ENCODE peak calls at places on chromosomes 5 and 9, in five cellular contexts. T, X, C, Q and K are unnamed samples.

GRCh38 chr9:12884736-12885395 is 110.0 kb downstream of the LURAP1L start:
- DNase-seq in T (no peak), X (no peak), C (peak; percentile 87), Q (peak; percentile 85), K (no peak)

GRCh38 chr9:89850153-89850552 is 245.3 kb downstream of the GADD45G start:
- DNase-seq in T (no peak), X (no peak), C (no peak), Q (no peak), K (no peak)

GRCh38 chr9:2406252-2406651 is 215.3 kb upstream of the VLDLR start:
- DNase-seq in T (no peak), X (no peak), C (no peak), Q (no peak), K (no peak)

GRCh38 chr9:98515506-98516204 is 193.1 kb downstream of the GABBR2 start:
- DNase-seq in T (no peak), X (peak; percentile 25), C (no peak), Q (no peak), K (no peak)

GRCh38 chr5:149497357-149497756 is 53.9 kb downstream of the CSNK1A1 start:
- DNase-seq in T (no peak), X (no peak), C (peak; percentile 87), Q (peak; percentile 92), K (no peak)

GRCh38 chr9:83041771-83042170 is 21.2 kb downstream of the RASEF start:
- DNase-seq in T (no peak), X (no peak), C (no peak), Q (no peak), K (no peak)

GRCh38 chr5:175893466-175893865 is 22.1 kb downstream of the CPLX2 start:
- DNase-seq in T (no peak), X (no peak), C (no peak), Q (no peak), K (no peak)

GRCh38 chr9:135647897-135648296 is 8.6 kb upstream of the GLT6D1 start:
- DNase-seq in T (no peak), X (no peak), C (no peak), Q (no peak), K (no peak)

GRCh38 chr9:129289883-129290282 is 111.8 kb upstream of the IER5L start:
- DNase-seq in T (no peak), X (no peak), C (no peak), Q (no peak), K (no peak)

GRCh38 chr5:155872801-155873200 is 454.2 kb upstream of the SGCD start:
- DNase-seq in T (no peak), X (no peak), C (no peak), Q (no peak), K (no peak)

GRCh38 chr9:95808001-95808400 is 67.5 kb upstream of the ERCC6L2 start:
- DNase-seq in T (no peak), X (no peak), C (peak; percentile 54), Q (peak; percentile 57), K (no peak)

GRCh38 chr5:111820072-111820471 is 63.1 kb upstream of the NREP start:
- DNase-seq in T (no peak), X (no peak), C (no peak), Q (peak; percentile 20), K (no peak)

GRCh38 chr9:6413365-6414263 is 615 bp downstream of the UHRF2 start:
- DNase-seq in T (no peak), X (peak; percentile 41), C (peak; percentile 20), Q (no peak), K (peak; percentile 39)

GRCh38 chr9:124420991-124421543 is 5.8 kb upstream of the PSMB7 start:
- DNase-seq in T (no peak), X (no peak), C (peak; percentile 13), Q (no peak), K (no peak)

GRCh38 chr5:172509405-172509781 is 55.1 kb upstream of the SH3PXD2B start:
- DNase-seq in T (no peak), X (peak; percentile 27), C (no peak), Q (no peak), K (no peak)

GRCh38 chr9:96067551-96068076 is 192.1 kb downstream of the ERCC6L2 start:
- DNase-seq in T (no peak), X (no peak), C (no peak), Q (no peak), K (no peak)

GRCh38 chr5:158814521-158814920 is 285.2 kb downstream of the EBF1 start:
- DNase-seq in T (no peak), X (no peak), C (no peak), Q (no peak), K (no peak)

GRCh38 chr5:131532016-131532640 is 102.9 kb downstream of the RAPGEF6 start:
- DNase-seq in T (no peak), X (no peak), C (no peak), Q (no peak), K (no peak)

GRCh38 chr5:155727512-155728145 is 599.3 kb upstream of the SGCD start:
- DNase-seq in T (no peak), X (no peak), C (no peak), Q (no peak), K (no peak)

GRCh38 chr5:316210-317085 is 5.1 kb upstream of the AHRR start:
- DNase-seq in T (peak; percentile 64), X (no peak), C (no peak), Q (no peak), K (no peak)

GRCh38 chr5:318341-318897 is 3.1 kb upstream of the AHRR start:
- DNase-seq in T (peak; percentile 32), X (no peak), C (no peak), Q (no peak), K (no peak)

GRCh38 chr5:318931-319601 is 2.4 kb upstream of the AHRR start:
- DNase-seq in T (peak; percentile 11), X (no peak), C (no peak), Q (no peak), K (no peak)

GRCh38 chr5:315488-316209 is 5.9 kb upstream of the AHRR start:
- DNase-seq in T (peak; percentile 15), X (no peak), C (no peak), Q (no peak), K (no peak)

GRCh38 chr5:317086-317811 is 4.3 kb upstream of the AHRR start:
- DNase-seq in T (peak; percentile 92), X (no peak), C (peak; percentile 76), Q (peak; percentile 74), K (peak; percentile 82)
- TF ChIP-seq CTCF in T (peak; percentile 94), X (peak; percentile 33), C (peak; percentile 71), Q (peak; percentile 69), K (no peak)

GRCh38 chr5:10140195-10140973 is 109.3 kb downstream of the ATPSCKMT start:
- DNase-seq in T (no peak), X (no peak), C (peak; percentile 6), Q (peak; percentile 5), K (no peak)
- TF ChIP-seq CTCF in T (peak; percentile 10), X (no peak), C (peak; percentile 21), Q (peak; percentile 22), K (peak; percentile 44)

DNA sequence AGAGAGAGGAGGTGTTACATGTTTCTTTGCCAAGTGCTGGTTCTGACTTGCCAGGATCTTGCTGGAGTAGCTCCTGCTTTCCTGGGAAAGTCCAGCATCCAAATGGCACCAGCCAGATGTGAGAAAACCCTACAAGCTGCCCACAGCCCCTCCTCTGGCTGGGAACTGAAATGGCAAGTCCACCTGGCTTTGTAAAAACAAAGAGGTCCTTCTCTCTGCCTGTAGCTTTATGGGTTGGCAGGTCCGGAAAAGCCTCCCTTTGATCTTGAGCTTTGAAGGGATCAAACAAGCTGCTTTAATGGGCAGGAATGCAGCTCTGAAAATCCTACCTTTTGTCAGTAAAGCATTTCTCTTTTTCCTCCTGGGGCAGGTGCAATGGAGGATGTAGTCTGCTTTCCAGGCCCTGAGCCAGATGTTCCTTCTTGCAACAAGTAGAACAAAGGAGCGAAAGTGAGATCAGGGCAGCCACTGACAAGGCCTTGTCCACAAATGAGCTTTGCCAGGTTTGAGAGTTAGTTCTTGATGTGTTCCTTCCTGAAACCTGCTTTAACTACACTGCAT is 456.7 kb downstream of the ZNF608 start:
- DNase-seq in T (no peak), X (no peak), C (no peak), Q (no peak), K (no peak)
- TF ChIP-seq CTCF in T (no peak), X (no peak), C (no peak), Q (no peak), K (no peak)

GRCh38 chr9:123102380-123103113 is 69.1 kb downstream of the GPR21 start:
- DNase-seq in T (no peak), X (no peak), C (no peak), Q (no peak), K (no peak)
- TF ChIP-seq CTCF in T (peak; percentile 41), X (no peak), C (peak; percentile 19), Q (peak; percentile 16), K (no peak)

DNA sequence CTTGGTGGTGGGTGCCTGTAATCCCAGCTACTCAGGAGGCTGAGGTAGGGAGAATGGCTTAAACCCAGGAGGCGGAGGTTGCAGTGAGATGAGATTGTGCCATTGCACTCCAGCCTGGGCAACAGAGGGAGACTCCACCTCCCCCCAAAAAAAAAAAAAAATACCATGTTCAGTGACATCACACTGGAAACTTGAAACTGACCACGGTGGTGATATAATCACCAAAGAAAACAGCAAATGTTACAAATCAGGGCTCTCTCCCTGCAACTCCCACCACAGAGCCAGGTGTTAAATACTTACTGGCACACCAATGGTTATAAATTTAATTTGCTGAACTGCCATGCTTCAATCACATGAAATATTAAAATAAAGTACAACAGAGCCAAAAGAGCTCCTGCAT is 81.4 kb downstream of the ZNF608 start:
- DNase-seq in T (no peak), X (no peak), C (no peak), Q (no peak), K (no peak)
- TF ChIP-seq CTCF in T (no peak), X (no peak), C (no peak), Q (no peak), K (no peak)

DNA sequence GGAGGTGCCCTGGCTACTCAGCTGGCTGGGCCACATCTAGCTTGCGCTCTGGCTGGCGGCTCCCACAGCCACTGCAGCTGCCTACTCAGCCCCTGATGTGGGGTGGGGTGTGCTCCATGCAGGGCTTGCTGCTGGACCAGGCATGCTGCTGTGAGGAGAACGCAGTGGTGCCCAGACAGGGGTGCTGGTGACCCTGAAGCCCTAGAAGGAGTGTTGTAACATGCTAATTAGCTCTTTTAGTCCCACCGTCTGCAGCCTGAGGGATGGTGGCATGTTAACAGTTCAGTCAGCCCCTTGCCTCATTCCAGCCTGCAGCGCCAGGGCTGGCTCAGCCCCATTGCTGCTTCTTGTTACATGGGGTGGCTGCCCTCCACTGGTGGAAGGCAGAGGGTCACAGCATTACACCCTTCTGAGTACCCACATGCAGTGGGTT is 642.3 kb downstream of the DMRTA1 start:
- DNase-seq in T (no peak), X (no peak), C (no peak), Q (no peak), K (peak; percentile 28)
- TF ChIP-seq CTCF in T (no peak), X (no peak), C (no peak), Q (no peak), K (no peak)

GRCh38 chr9:37036237-37037136 is 2.4 kb upstream of the PAX5 start:
- DNase-seq in T (peak; percentile 59), X (no peak), C (peak; percentile 33), Q (peak; percentile 24), K (peak; percentile 54)
- TF ChIP-seq CTCF in T (peak; percentile 44), X (no peak), C (no peak), Q (no peak), K (no peak)

GRCh38 chr9:88672874-88673695 is 138.1 kb downstream of the NXNL2 start:
- DNase-seq in T (no peak), X (no peak), C (no peak), Q (no peak), K (peak; percentile 42)
- TF ChIP-seq CTCF in T (no peak), X (no peak), C (no peak), Q (no peak), K (no peak)